ENCODE peak calls at places on chromosomes 12 and 14, in four cellular contexts. X is ELR, R is MM.1S, Q is A549. W is an unnamed sample.

GRCh38 chr14:68816183-68816942 is 23.5 kb upstream of the ZFP36L1 start:
- DNase-seq in X (peak; percentile 93), R (peak; percentile 76), Q (peak; percentile 93), W (peak; percentile 90)

GRCh38 chr14:35341454-35342159 is 49.4 kb downstream of the PSMA6 start:
- DNase-seq in X (peak; percentile 34), R (no peak), Q (peak; percentile 87), W (peak; percentile 17)

GRCh38 chr14:96746101-96746500 is 51.1 kb upstream of the VRK1 start:
- DNase-seq in X (no peak), R (no peak), Q (no peak), W (no peak)

GRCh38 chr12:9754097-9754964 is 6.4 kb downstream of the CD69 start:
- DNase-seq in X (no peak), R (no peak), Q (no peak), W (no peak)

GRCh38 chr14:103070971-103071542 is 13.0 kb upstream of the LBHD2 start:
- DNase-seq in X (no peak), R (no peak), Q (no peak), W (no peak)

GRCh38 chr14:31360919-31361662 is 59.3 kb downstream of the HEATR5A start:
- DNase-seq in X (peak; percentile 87), R (no peak), Q (no peak), W (no peak)

GRCh38 chr14:54785111-54785777 is 117.4 kb downstream of the GCH1 start:
- DNase-seq in X (no peak), R (no peak), Q (no peak), W (no peak)

GRCh38 chr12:11580125-11580751 is 69.2 kb upstream of the ETV6 start:
- DNase-seq in X (peak; percentile 85), R (no peak), Q (no peak), W (no peak)

GRCh38 chr12:51351913-51352532 is 5.5 kb upstream of the CELA1 start:
- DNase-seq in X (peak; percentile 65), R (no peak), Q (peak; percentile 46), W (peak; percentile 42)

GRCh38 chr14:94897092-94897491 is 127.2 kb upstream of the GSC start:
- DNase-seq in X (no peak), R (no peak), Q (no peak), W (no peak)

GRCh38 chr12:45379261-45379660 is 163.4 kb downstream of the ANO6 start:
- DNase-seq in X (peak; percentile 54), R (no peak), Q (no peak), W (no peak)

GRCh38 chr12:47035459-47035858 is 44.0 kb upstream of the PCED1B start:
- DNase-seq in X (no peak), R (no peak), Q (no peak), W (no peak)

GRCh38 chr14:100106260-100106659 is 41.0 kb downstream of the EVL start:
- DNase-seq in X (no peak), R (no peak), Q (no peak), W (no peak)

GRCh38 chr12:25958254-25959068 is at the start of gene RASSF8:
- DNase-seq in X (peak; percentile 83), R (peak; percentile 71), Q (peak; percentile 53), W (no peak)

GRCh38 chr14:36967892-36968555 is 204.4 kb downstream of the SLC25A21 start:
- DNase-seq in X (no peak), R (no peak), Q (no peak), W (no peak)

GRCh38 chr12:20946732-20947131 is 136.2 kb downstream of the SLCO1B3 start:
- DNase-seq in X (peak; percentile 49), R (peak; percentile 36), Q (no peak), W (no peak)

GRCh38 chr12:111758120-111758561 is 8.6 kb upstream of the ALDH2 start:
- DNase-seq in X (no peak), R (no peak), Q (no peak), W (no peak)

GRCh38 chr12:127268121-127268520 is 998.8 kb upstream of the TMEM132C start:
- DNase-seq in X (no peak), R (no peak), Q (no peak), W (no peak)

W was measured in naive B cell.